ENCODE peak calls at places on chromosome 21, in five cellular contexts. Y is esophagus muscularis mucosa; S is CD4-positive, alpha-beta T cell; L is lower leg skin; R is GM20000. O is an unnamed sample.
A peak's percentile ranks its signal among the peaks of the same experiment; 100 is the strongest.

GRCh38 chr21:38349111-38349746 is 92.4 kb downstream of the KCNJ15 start:
- DNase-seq in R (no peak), L (no peak), S (no peak), Y (no peak), O (no peak)

GRCh38 chr21:35547946-35548774 is 499.1 kb upstream of the RUNX1 start:
- DNase-seq in Y (no peak), S (no peak), L (no peak), R (no peak), O (no peak)

GRCh38 chr21:15732290-15732995 is 2.7 kb downstream of the USP25 start:
- DNase-seq in Y (no peak), L (no peak), S (no peak), R (peak; percentile 80), O (no peak)

GRCh38 chr21:38228115-38228514 is 28.7 kb upstream of the KCNJ15 start:
- DNase-seq in L (no peak), S (no peak), R (no peak), Y (no peak), O (no peak)

GRCh38 chr21:25350056-25350455 is 257.2 kb downstream of the MRPL39 start:
- DNase-seq in R (peak; percentile 23), S (no peak), Y (no peak), L (no peak), O (no peak)

GRCh38 chr21:46500224-46500861 is 41.7 kb downstream of the DIP2A start:
- DNase-seq in Y (no peak), R (peak; percentile 49), L (no peak), S (no peak), O (no peak)

GRCh38 chr21:38267136-38267535 is 10.3 kb downstream of the KCNJ15 start:
- DNase-seq in L (no peak), Y (no peak), R (no peak), S (no peak), O (no peak)

GRCh38 chr21:21373969-21374368 is 375.8 kb downstream of the NCAM2 start:
- DNase-seq in L (no peak), Y (no peak), S (no peak), R (no peak), O (no peak)

GRCh38 chr21:46113497-46114176 is 15.7 kb downstream of the COL6A2 start:
- DNase-seq in Y (no peak), L (peak; percentile 68), R (no peak), S (no peak), O (peak; percentile 15)

GRCh38 chr21:35619184-35619583 is 441.1 kb downstream of the SETD4 start:
- DNase-seq in R (no peak), S (no peak), Y (no peak), L (no peak), O (no peak)

GRCh38 chr21:14942801-14943490 is 121.9 kb downstream of the NRIP1 start:
- DNase-seq in L (no peak), Y (no peak), R (no peak), S (no peak), O (no peak)

GRCh38 chr21:17660449-17660848 is 47.7 kb upstream of the BTG3 start:
- DNase-seq in L (no peak), R (no peak), S (no peak), Y (no peak), O (no peak)

GRCh38 chr21:16087523-16087922 is 357.7 kb downstream of the USP25 start:
- DNase-seq in S (no peak), Y (no peak), L (no peak), R (no peak), O (no peak)

GRCh38 chr21:25518491-25518911 is 88.8 kb downstream of the MRPL39 start:
- DNase-seq in L (no peak), S (no peak), R (no peak), Y (no peak), O (no peak)

GRCh38 chr21:16418211-16418610 is 688.4 kb downstream of the USP25 start:
- DNase-seq in Y (no peak), R (no peak), L (no peak), S (no peak), O (no peak)

GRCh38 chr21:34221331-34222030 is 142.3 kb upstream of the KCNE2 start:
- DNase-seq in R (no peak), Y (no peak), S (no peak), L (no peak), O (no peak)

GRCh38 chr21:38303300-38303699 is 46.5 kb downstream of the KCNJ15 start:
- DNase-seq in R (no peak), L (peak; percentile 93), S (no peak), Y (no peak), O (no peak)

GRCh38 chr21:25215698-25216384 is 391.4 kb downstream of the MRPL39 start:
- DNase-seq in L (no peak), Y (no peak), S (no peak), R (peak; percentile 3), O (no peak)

GRCh38 chr21:38712076-38712475 is 93.7 kb upstream of the ETS2 start:
- DNase-seq in L (no peak), Y (no peak), S (no peak), R (no peak), O (no peak)

GRCh38 chr21:8990326-8991087 is 1530.9 kb upstream of the TPTE start:
- DNase-seq in S (no peak), Y (peak; percentile 92), R (no peak), L (peak; percentile 70), O (no peak)

GRCh38 chr21:45826733-45827692 is 154.6 kb upstream of the COL6A1 start:
- DNase-seq in R (peak; percentile 52), S (no peak), L (no peak), Y (peak; percentile 86), O (no peak)

GRCh38 chr21:39724944-39725343 is 20.0 kb upstream of the IGSF5 start:
- DNase-seq in S (no peak), Y (no peak), L (no peak), R (no peak), O (no peak)

GRCh38 chr21:39727401-39728120 is 17.4 kb upstream of the IGSF5 start:
- DNase-seq in R (no peak), S (no peak), L (peak; percentile 25), Y (no peak), O (no peak)

GRCh38 chr21:39721885-39722284 is 23.1 kb upstream of the IGSF5 start:
- DNase-seq in L (no peak), Y (no peak), S (no peak), R (no peak), O (no peak)

GRCh38 chr21:39728341-39728740 is 16.6 kb upstream of the IGSF5 start:
- DNase-seq in R (no peak), Y (no peak), L (peak; percentile 32), S (no peak), O (no peak)

GRCh38 chr21:39726133-39726532 is 18.9 kb upstream of the IGSF5 start:
- DNase-seq in Y (no peak), R (no peak), S (no peak), L (no peak), O (no peak)
- TF ChIP-seq CTCF in Y (no peak), R (no peak), S (no peak), L (no peak), O (no peak)

GRCh38 chr21:30268608-30269197 is 14.0 kb downstream of the KRTAP24-1 start:
- DNase-seq in R (no peak), Y (no peak), L (no peak), S (no peak), O (no peak)
- TF ChIP-seq CTCF in R (no peak), Y (no peak), L (no peak), S (no peak), O (no peak)

GRCh38 chr21:26850116-26850643 is 5.0 kb upstream of the ADAMTS1 start:
- DNase-seq in R (no peak), L (no peak), S (no peak), Y (no peak), O (no peak)

GRCh38 chr21:26852422-26852821 is 7.2 kb upstream of the ADAMTS1 start:
- DNase-seq in L (no peak), S (no peak), Y (no peak), R (no peak), O (no peak)

GRCh38 chr21:26847951-26848350 is 2.7 kb upstream of the ADAMTS1 start:
- DNase-seq in R (no peak), S (no peak), Y (no peak), L (no peak), O (no peak)

GRCh38 chr21:26851109-26851944 is 6.1 kb upstream of the ADAMTS1 start:
- DNase-seq in R (no peak), L (no peak), Y (no peak), S (no peak), O (no peak)

GRCh38 chr21:26849428-26850115 is 4.4 kb upstream of the ADAMTS1 start:
- DNase-seq in R (no peak), Y (no peak), S (no peak), L (no peak), O (no peak)
- TF ChIP-seq CTCF in R (no peak), Y (peak; percentile 58), S (peak; percentile 61), L (no peak), O (peak; percentile 52)

GRCh38 chr21:33022828-33023573 is 2.7 kb upstream of the OLIG2 start:
- DNase-seq in Y (no peak), S (no peak), L (peak; percentile 82), R (peak; percentile 38), O (no peak)

GRCh38 chr21:33022489-33022827 is 3.3 kb upstream of the OLIG2 start:
- DNase-seq in R (peak; percentile 31), L (peak; percentile 70), S (no peak), Y (no peak), O (no peak)

GRCh38 chr21:33024278-33025103 is 1.2 kb upstream of the OLIG2 start:
- DNase-seq in Y (no peak), S (no peak), L (peak; percentile 52), R (peak; percentile 43), O (no peak)

GRCh38 chr21:33025106-33025470 is 647 bp upstream of the OLIG2 start:
- DNase-seq in R (no peak), S (no peak), L (peak; percentile 49), Y (no peak), O (no peak)

GRCh38 chr21:33023574-33024277 is 2.0 kb upstream of the OLIG2 start:
- DNase-seq in S (no peak), Y (no peak), R (peak; percentile 44), L (peak; percentile 79), O (no peak)
- TF ChIP-seq CTCF in S (no peak), Y (no peak), R (no peak), L (no peak), O (no peak)

DNA sequence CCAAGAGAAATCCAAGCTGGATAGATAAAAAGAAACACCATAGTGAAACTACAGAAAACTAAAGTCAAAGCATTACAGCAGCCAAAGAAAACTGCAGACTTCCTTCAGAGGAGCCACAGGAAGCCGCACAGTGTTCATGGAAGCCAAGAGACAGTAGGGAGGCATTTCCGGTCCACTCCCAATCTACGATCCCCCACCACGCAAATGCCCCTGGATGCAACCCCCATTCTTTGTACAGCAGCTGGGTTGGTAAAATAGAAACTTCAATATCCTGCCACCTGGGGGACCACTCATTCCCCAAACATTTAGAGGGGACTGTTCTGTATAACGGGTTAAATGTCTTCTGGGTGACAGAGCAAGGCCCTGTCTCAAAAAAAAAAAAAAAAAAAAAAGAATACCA is 43.9 kb upstream of the TSPEAR start:
- DNase-seq in S (no peak), Y (no peak), L (no peak), R (no peak), O (no peak)
- TF ChIP-seq CTCF in S (no peak), Y (no peak), L (no peak), R (peak; percentile 13), O (no peak)

GRCh38 chr21:37220981-37221664 is 46.0 kb downstream of the VPS26C start:
- DNase-seq in Y (peak; percentile 99), S (peak; percentile 91), L (peak; percentile 99), R (peak; percentile 91), O (peak; percentile 97)
- TF ChIP-seq CTCF in Y (peak; percentile 62), S (no peak), L (no peak), R (peak; percentile 69), O (peak; percentile 46)

O was measured in heart left ventricle.